ENCODE peak calls at places on chromosomes 5 and 9, in five cellular contexts. T, Z, G, O and Y are unnamed samples.

GRCh38 chr5:149416977-149417713 is 38.1 kb upstream of the IL17B start:
- DNase-seq in T (no peak), Z (no peak), G (no peak), O (no peak), Y (no peak)

GRCh38 chr9:19445452-19445851 is 36.6 kb downstream of the ACER2 start:
- DNase-seq in T (no peak), G (no peak), O (no peak), Z (no peak), Y (no peak)

GRCh38 chr5:65776707-65777141 is 54.7 kb downstream of the NLN start:
- DNase-seq in O (no peak), Z (no peak), T (no peak), G (no peak), Y (no peak)

GRCh38 chr5:56525117-56525516 is 290.2 kb upstream of the MAP3K1 start:
- DNase-seq in T (no peak), G (no peak), Z (no peak), O (no peak), Y (no peak)

GRCh38 chr9:99262949-99263418 is 40.9 kb downstream of the SEC61B start:
- DNase-seq in O (no peak), Z (no peak), G (no peak), T (no peak), Y (no peak)

GRCh38 chr5:180689071-180689694 is 39.8 kb upstream of the FLT4 start:
- DNase-seq in T (no peak), G (no peak), O (peak), Z (peak), Y (no peak)

GRCh38 chr5:93209476-93209875 is 371.5 kb downstream of the NR2F1-AS1 start:
- DNase-seq in G (no peak), T (no peak), O (no peak), Z (no peak), Y (no peak)

GRCh38 chr5:94759022-94759421 is 140.6 kb downstream of the SLF1 start:
- DNase-seq in Z (no peak), T (no peak), O (no peak), G (no peak), Y (no peak)

GRCh38 chr5:83472508-83473343 is 1.2 kb downstream of the VCAN start:
- DNase-seq in Z (no peak), O (peak), T (peak), G (peak), Y (peak)

GRCh38 chr5:135489466-135490244 is 37.5 kb upstream of the TIFAB start:
- DNase-seq in O (no peak), G (no peak), Z (no peak), T (no peak), Y (no peak)

GRCh38 chr9:29213374-29214161 is 1640.3 kb upstream of the C9orf72 start:
- DNase-seq in O (no peak), Z (no peak), T (peak), G (no peak), Y (peak)

GRCh38 chr9:71681708-71682268 is 86.5 kb downstream of the CEMIP2 start:
- DNase-seq in O (no peak), T (no peak), Z (no peak), G (no peak), Y (no peak)

GRCh38 chr5:154860123-154860522 is 1.7 kb downstream of the CNOT8 start:
- DNase-seq in O (peak), G (no peak), T (no peak), Z (peak), Y (no peak)

GRCh38 chr9:123643518-123643917 is 286.4 kb downstream of the DENND1A start:
- DNase-seq in O (no peak), Z (no peak), G (no peak), T (peak), Y (no peak)

GRCh38 chr9:132043708-132044107 is 36.0 kb downstream of the MED27 start:
- DNase-seq in T (no peak), O (no peak), Z (no peak), G (no peak), Y (no peak)

GRCh38 chr9:99823392-99824377 is 2.0 kb downstream of the NR4A3 start:
- DNase-seq in Z (peak), O (peak), T (no peak), G (no peak), Y (no peak)

GRCh38 chr5:88769165-88769564 is 113.8 kb downstream of the MEF2C start:
- DNase-seq in O (no peak), G (no peak), Z (no peak), T (no peak), Y (no peak)

GRCh38 chr9:109198736-109199384 is 31.8 kb upstream of the FRRS1L start:
- DNase-seq in Z (no peak), T (no peak), O (no peak), G (no peak), Y (no peak)

GRCh38 chr5:74636552-74636951 is 4.0 kb downstream of the ENC1 start:
- DNase-seq in G (no peak), Z (no peak), T (no peak), O (no peak), Y (no peak)

GRCh38 chr5:156208271-156208670 is 118.7 kb upstream of the SGCD start:
- DNase-seq in Z (no peak), G (no peak), O (no peak), T (no peak), Y (no peak)

GRCh38 chr5:21919417-21920022 is 933.6 kb downstream of the CDH12 start:
- DNase-seq in Z (no peak), G (peak), T (peak), O (peak), Y (peak)

GRCh38 chr5:90747175-90747574 is 188.6 kb downstream of the ADGRV1 start:
- DNase-seq in G (no peak), Z (no peak), T (no peak), O (no peak), Y (no peak)

GRCh38 chr5:146426853-146427618 is 20.1 kb upstream of the TCERG1 start:
- DNase-seq in G (peak), T (peak), O (no peak), Z (no peak), Y (peak)